ENCODE peak calls at places on chromosomes 13 and 19, in six cellular contexts. W is upper lobe of right lung; B is uterus; Z is psoas muscle; M is CD8-positive, alpha-beta memory T cell; J is ascending aorta. X is an unnamed sample.

GRCh38 chr13:92901739-92902138 is 324.9 kb upstream of the GPC6 start:
- DNase-seq in B (no peak), J (no peak), Z (no peak), M (no peak), W (no peak), X (no peak)

GRCh38 chr13:27252467-27252866 is 1.1 kb downstream of the RPL21 start:
- DNase-seq in W (no peak), Z (no peak), J (no peak), M (no peak), B (no peak), X (no peak)

GRCh38 chr19:18397242-18398202 is at the start of gene LRRC25:
- DNase-seq in B (no peak), Z (no peak), J (no peak), M (no peak), W (peak), X (no peak)

GRCh38 chr19:15015946-15016542 is 33.2 kb upstream of the CASP14 start:
- DNase-seq in B (no peak), J (no peak), W (no peak), M (no peak), Z (no peak), X (no peak)

GRCh38 chr19:3565177-3565576 is 7.6 kb upstream of the HMG20B start:
- DNase-seq in B (no peak), W (no peak), J (no peak), Z (no peak), M (no peak), X (no peak)

GRCh38 chr13:46605089-46605488 is 52.1 kb downstream of the LRCH1 start:
- DNase-seq in M (no peak), W (no peak), B (peak), Z (no peak), J (no peak), X (no peak)

GRCh38 chr13:50537029-50537428 is 306.5 kb downstream of the DLEU7 start:
- DNase-seq in M (no peak), W (no peak), B (no peak), J (no peak), Z (no peak), X (no peak)

GRCh38 chr19:4861147-4861546 is 6.3 kb downstream of the PLIN3 start:
- DNase-seq in B (no peak), J (no peak), Z (no peak), M (no peak), W (no peak), X (no peak)

GRCh38 chr13:31898383-31899071 is 133.0 kb upstream of the FRY start:
- DNase-seq in Z (no peak), B (no peak), W (no peak), M (no peak), J (no peak), X (no peak)

GRCh38 chr19:12789098-12789903 is 2.0 kb upstream of the JUNB start:
- DNase-seq in Z (no peak), W (no peak), M (no peak), J (no peak), B (peak), X (no peak)

GRCh38 chr19:29800086-29800825 is 11.5 kb upstream of the CCNE1 start:
- DNase-seq in W (no peak), J (no peak), Z (no peak), M (no peak), B (no peak), X (no peak)

GRCh38 chr19:5046339-5047039 is 77.6 kb downstream of the KDM4B start:
- DNase-seq in W (peak), J (no peak), M (no peak), B (no peak), Z (peak), X (peak)

GRCh38 chr13:59890064-59890463 is 273.7 kb downstream of the DIAPH3 start:
- DNase-seq in W (no peak), J (no peak), Z (no peak), M (no peak), B (no peak), X (no peak)

GRCh38 chr19:41753936-41754529 is 1.3 kb upstream of the CEACAM6 start:
- DNase-seq in W (no peak), B (no peak), J (no peak), Z (no peak), M (peak), X (no peak)

GRCh38 chr13:45928843-45929242 is 77.3 kb upstream of the SIAH3 start:
- DNase-seq in J (no peak), B (no peak), W (no peak), M (no peak), Z (no peak), X (peak)

GRCh38 chr13:47109028-47109427 is 212.2 kb upstream of the HTR2A start:
- DNase-seq in M (no peak), J (no peak), B (no peak), W (no peak), Z (no peak), X (no peak)

GRCh38 chr19:38831142-38831605 is 420 bp downstream of the ECH1 start:
- DNase-seq in W (peak), M (peak), B (peak), J (peak), Z (peak), X (peak)

GRCh38 chr13:91078093-91078679 is 269.3 kb upstream of the MIR17HG start:
- DNase-seq in Z (no peak), W (no peak), M (no peak), B (no peak), J (no peak), X (no peak)

GRCh38 chr19:31445406-31445805 is 96.2 kb upstream of the TSHZ3 start:
- DNase-seq in M (no peak), B (no peak), J (no peak), Z (no peak), W (no peak), X (no peak)

GRCh38 chr19:31444931-31445330 is 95.7 kb upstream of the TSHZ3 start:
- DNase-seq in M (no peak), J (no peak), W (no peak), B (no peak), Z (no peak), X (no peak)

GRCh38 chr19:31449379-31449778 is 100.1 kb upstream of the TSHZ3 start:
- DNase-seq in M (no peak), B (no peak), J (no peak), Z (no peak), W (no peak), X (no peak)

GRCh38 chr19:31450696-31451095 is 101.5 kb upstream of the TSHZ3 start:
- DNase-seq in J (no peak), Z (no peak), M (no peak), B (no peak), W (no peak), X (no peak)

GRCh38 chr19:31448221-31448657 is 99.0 kb upstream of the TSHZ3 start:
- DNase-seq in B (peak), W (peak), Z (peak), M (no peak), J (no peak), X (peak)
- H3K27ac ChIP-seq in B (peak), W (no peak), Z (no peak), M (no peak), J (no peak), X (no peak)

GRCh38 chr13:110266983-110267382 is 40.0 kb downstream of the COL4A1 start:
- DNase-seq in J (no peak), W (no peak), B (peak), Z (no peak), M (no peak), X (no peak)

GRCh38 chr13:110264685-110265275 is 42.2 kb downstream of the COL4A1 start:
- DNase-seq in M (no peak), J (no peak), Z (no peak), B (peak), W (no peak), X (no peak)

GRCh38 chr13:110266431-110266809 is 40.5 kb downstream of the COL4A1 start:
- DNase-seq in J (no peak), W (no peak), B (peak), Z (no peak), M (no peak), X (no peak)

GRCh38 chr13:110265341-110265681 is 41.6 kb downstream of the COL4A1 start:
- DNase-seq in B (peak), M (no peak), Z (no peak), W (no peak), J (no peak), X (no peak)

GRCh38 chr13:110265682-110266430 is 41.1 kb downstream of the COL4A1 start:
- DNase-seq in M (no peak), W (no peak), B (peak), J (peak), Z (peak), X (no peak)
- H3K27ac ChIP-seq in M (no peak), W (no peak), B (peak), J (peak), Z (peak), X (no peak)

GRCh38 chr13:97141564-97142005 is 80.5 kb upstream of the MBNL2 start:
- DNase-seq in W (no peak), B (peak), M (no peak), Z (no peak), J (no peak), X (peak)
- H3K27ac ChIP-seq in W (no peak), B (no peak), M (no peak), Z (no peak), J (no peak), X (no peak)

GRCh38 chr13:33639640-33640080 is 178.3 kb upstream of the RFC3 start:
- DNase-seq in J (no peak), W (no peak), B (no peak), Z (no peak), M (no peak), X (no peak)
- H3K27ac ChIP-seq in J (no peak), W (peak), B (peak), Z (no peak), M (no peak), X (peak)

GRCh38 chr19:37217533-37217854 is 520 bp upstream of the ZNF383 start:
- DNase-seq in M (no peak), B (no peak), W (no peak), J (no peak), Z (no peak), X (no peak)
- H3K27ac ChIP-seq in M (peak), B (peak), W (peak), J (peak), Z (peak), X (peak)

GRCh38 chr13:114025432-114026127 is 51.7 kb upstream of the C13orf46 start:
- DNase-seq in B (peak), Z (peak), J (no peak), W (no peak), M (no peak), X (no peak)
- H3K27ac ChIP-seq in B (no peak), Z (no peak), J (peak), W (peak), M (no peak), X (no peak)

GRCh38 chr19:48364564-48365363 is 597 bp downstream of the SYNGR4 start:
- DNase-seq in M (no peak), J (no peak), W (no peak), B (peak), Z (peak), X (no peak)
- H3K27ac ChIP-seq in M (peak), J (peak), W (peak), B (peak), Z (peak), X (no peak)

GRCh38 chr13:41465965-41466364 is 8.6 kb downstream of the RGCC start:
- DNase-seq in W (no peak), B (no peak), M (peak), Z (no peak), J (no peak), X (no peak)
- H3K27ac ChIP-seq in W (peak), B (no peak), M (peak), Z (peak), J (peak), X (no peak)

DNA sequence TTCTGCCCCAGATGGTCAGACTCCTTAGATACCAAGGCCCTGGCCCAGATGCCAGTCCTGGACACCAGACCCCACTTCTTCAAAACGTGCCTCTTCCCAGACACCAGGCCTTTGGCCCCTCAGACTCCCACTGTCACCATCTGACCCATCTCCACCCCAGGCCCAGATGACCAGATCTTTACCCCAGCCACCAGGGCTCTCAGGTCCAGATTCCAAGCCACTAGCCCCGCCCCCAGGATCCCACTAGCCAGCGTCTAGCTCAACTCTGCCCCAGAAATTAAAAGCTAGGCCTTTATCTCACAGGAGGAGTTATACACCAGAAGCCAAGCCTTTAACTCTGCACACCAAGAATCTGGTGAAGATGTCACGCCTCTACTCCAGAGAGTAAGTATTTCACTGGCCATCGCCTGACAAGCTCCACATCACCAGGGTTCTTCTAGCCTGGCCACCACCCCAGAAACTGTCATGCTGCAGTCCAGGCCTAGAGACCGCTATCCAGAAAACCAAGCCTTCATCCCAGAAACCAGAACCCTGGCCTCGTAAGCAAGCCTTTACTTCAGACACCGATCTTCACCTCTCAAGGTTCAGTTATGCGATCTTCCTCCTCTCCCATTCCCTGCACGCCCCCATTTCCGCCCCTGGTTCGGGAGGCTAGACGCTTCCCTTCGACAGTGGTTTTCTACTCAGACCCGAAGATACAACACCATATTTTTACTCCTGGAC is 595 bp downstream of the XAB2 start:
- DNase-seq in M (no peak), J (no peak), Z (no peak), W (no peak), B (no peak), X (no peak)
- H3K27ac ChIP-seq in M (peak), J (peak), Z (peak), W (peak), B (peak), X (peak)